ENCODE peak calls at places on chromosome 21, in eight cellular contexts. E, P, H, Q, D, R, X and L are unnamed samples.

GRCh38 chr21:16022121-16022520 is 292.3 kb downstream of the USP25 start:
- DNase-seq in E (no peak), P (no peak), H (no peak), Q (no peak), D (no peak), R (no peak), X (no peak), L (no peak)

GRCh38 chr21:33078907-33079582 is 9.1 kb downstream of the OLIG1 start:
- DNase-seq in E (no peak), P (no peak), H (no peak), Q (peak; percentile 0), D (no peak), R (no peak), X (peak; percentile 74), L (peak; percentile 29)

GRCh38 chr21:40047993-40048730 is 180.9 kb downstream of the PCP4 start:
- DNase-seq in E (no peak), P (no peak), H (no peak), Q (no peak), D (no peak), R (no peak), X (no peak), L (no peak)

GRCh38 chr21:20083336-20083735 is 914.9 kb upstream of the NCAM2 start:
- DNase-seq in E (no peak), P (no peak), H (no peak), Q (no peak), D (no peak), R (no peak), X (no peak), L (no peak)

GRCh38 chr21:44800971-44801467 is 601 bp downstream of the UBE2G2 start:
- DNase-seq in E (peak; percentile 64), P (no peak), H (no peak), Q (no peak), D (no peak), R (no peak), X (peak; percentile 57), L (no peak)

GRCh38 chr21:45319461-45320211 is 31.9 kb upstream of the POFUT2 start:
- DNase-seq in E (no peak), P (no peak), H (no peak), Q (no peak), D (no peak), R (no peak), X (no peak), L (no peak)

GRCh38 chr21:46027855-46028493 is 46.4 kb downstream of the COL6A1 start:
- DNase-seq in E (no peak), P (no peak), H (no peak), Q (no peak), D (no peak), R (no peak), X (no peak), L (no peak)

GRCh38 chr21:39538453-39539042 is 74.2 kb upstream of the B3GALT5 start:
- DNase-seq in E (no peak), P (no peak), H (no peak), Q (no peak), D (no peak), R (no peak), X (no peak), L (no peak)

GRCh38 chr21:25909341-25909740 is 174.6 kb downstream of the GABPA start:
- DNase-seq in E (no peak), P (no peak), H (no peak), Q (no peak), D (no peak), R (no peak), X (no peak), L (no peak)

GRCh38 chr21:24042687-24043086 is 1564.6 kb downstream of the MRPL39 start:
- DNase-seq in E (no peak), P (no peak), H (no peak), Q (no peak), D (no peak), R (no peak), X (no peak), L (no peak)

GRCh38 chr21:45972353-45972715 is 9.2 kb upstream of the COL6A1 start:
- DNase-seq in E (peak; percentile 51), P (no peak), H (peak; percentile 13), Q (no peak), D (no peak), R (peak; percentile 73), X (no peak), L (no peak)

GRCh38 chr21:33360281-33360680 is 35.5 kb downstream of the IFNAR1 start:
- DNase-seq in E (no peak), P (no peak), H (no peak), Q (no peak), D (no peak), R (no peak), X (no peak), L (no peak)

GRCh38 chr21:40120944-40121575 is 253.8 kb downstream of the PCP4 start:
- DNase-seq in E (peak; percentile 40), P (no peak), H (no peak), Q (no peak), D (no peak), R (no peak), X (no peak), L (no peak)

GRCh38 chr21:25752389-25752788 is 17.6 kb downstream of the GABPA start:
- DNase-seq in E (no peak), P (no peak), H (no peak), Q (no peak), D (peak; percentile 75), R (no peak), X (no peak), L (no peak)

GRCh38 chr21:36075171-36075570 is 5.3 kb downstream of the CBR1 start:
- DNase-seq in E (no peak), P (no peak), H (no peak), Q (no peak), D (no peak), R (no peak), X (no peak), L (peak; percentile 57)

GRCh38 chr21:36075953-36076352 is 6.1 kb downstream of the CBR1 start:
- DNase-seq in E (no peak), P (no peak), H (no peak), Q (no peak), D (no peak), R (no peak), X (no peak), L (no peak)

GRCh38 chr21:36070999-36071398 is 1.2 kb downstream of the CBR1 start:
- DNase-seq in E (no peak), P (no peak), H (no peak), Q (no peak), D (no peak), R (no peak), X (no peak), L (no peak)

GRCh38 chr21:36072453-36073167 is 2.8 kb downstream of the CBR1 start:
- DNase-seq in E (no peak), P (no peak), H (no peak), Q (no peak), D (no peak), R (no peak), X (no peak), L (no peak)

DNA sequence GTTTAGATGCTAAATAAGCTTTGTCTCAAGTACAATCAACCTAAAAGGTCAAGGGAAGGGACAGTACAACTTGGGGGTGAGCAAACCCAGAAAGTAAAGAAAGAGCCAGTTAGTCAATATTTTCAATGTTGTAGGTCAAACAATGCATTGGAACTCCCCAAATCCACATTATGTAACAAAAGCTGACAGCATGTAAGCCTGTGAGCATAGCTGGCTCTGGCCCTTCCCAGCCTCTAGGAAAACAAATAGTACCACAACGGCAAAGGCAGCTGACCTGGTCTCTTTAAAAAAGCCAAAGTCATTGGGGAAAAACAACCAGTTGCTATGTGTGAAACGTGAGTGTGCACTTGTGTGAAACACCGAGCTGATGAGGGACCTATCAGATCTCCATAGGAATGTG is 3.4 kb downstream of the CBR1 start:
- DNase-seq in E (no peak), P (peak; percentile 56), H (no peak), Q (no peak), D (no peak), R (no peak), X (no peak), L (peak; percentile 31)
- TF ChIP-seq POLR2AphosphoS5 in E (no peak), P (no peak), H (no peak), Q (no peak), D (no peak), R (no peak), X (no peak), L (peak; percentile 53)

DNA sequence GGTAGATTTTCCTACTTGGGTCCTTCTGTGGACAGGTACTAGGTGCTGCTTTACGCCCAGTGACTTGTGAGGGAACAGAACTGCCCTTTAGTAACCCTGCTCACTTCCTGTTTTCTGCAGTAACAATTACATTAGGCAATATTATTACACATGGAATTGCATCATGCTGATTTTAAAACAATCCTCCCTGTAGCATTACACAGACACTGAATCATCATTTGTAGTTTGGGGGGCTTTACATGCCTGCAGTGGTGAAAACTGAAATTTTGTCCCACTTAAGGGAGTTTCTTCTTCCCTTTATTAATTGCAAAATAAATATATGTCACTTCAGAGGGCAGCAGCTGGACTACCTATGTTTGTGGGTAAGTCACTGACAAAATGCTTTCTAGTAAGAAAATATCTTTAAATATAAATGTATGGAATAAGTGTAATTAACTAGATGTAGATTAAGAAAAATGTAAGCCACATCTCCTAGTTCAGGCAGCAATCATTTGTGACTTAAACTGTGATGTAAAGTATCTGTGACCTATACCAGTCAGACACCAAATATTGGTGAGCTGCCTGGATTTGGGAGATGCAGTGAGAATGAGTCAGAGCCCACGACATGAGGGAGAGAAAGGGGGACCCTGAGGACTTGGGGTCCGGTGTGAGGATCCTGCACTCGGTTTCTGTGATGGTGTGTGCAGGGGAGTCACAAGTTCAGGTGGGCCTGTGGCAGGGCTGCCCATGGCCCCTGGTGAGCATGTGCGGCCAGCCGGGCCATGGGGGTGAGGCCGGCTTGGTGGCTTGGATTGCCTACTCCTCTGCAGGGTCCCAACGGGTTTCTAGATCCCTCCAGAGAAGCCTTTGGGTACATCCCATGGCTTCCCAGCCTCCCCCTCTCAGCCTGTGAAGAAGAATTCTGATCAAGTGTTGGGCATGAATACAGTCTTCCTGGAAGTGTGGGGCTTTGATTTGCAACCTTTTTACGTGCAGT is 19.2 kb upstream of the ABCG1 start:
- DNase-seq in E (no peak), P (no peak), H (peak; percentile 46), Q (no peak), D (peak; percentile 45), R (no peak), X (peak; percentile 31), L (peak; percentile 29)
- TF ChIP-seq POLR2AphosphoS5 in E (no peak), P (peak; percentile 51), H (peak; percentile 35), Q (no peak), D (no peak), R (no peak), X (no peak), L (peak; percentile 81)

GRCh38 chr21:14888202-14888601 is 176.6 kb downstream of the NRIP1 start:
- DNase-seq in E (no peak), P (no peak), H (no peak), Q (no peak), D (no peak), R (no peak), X (no peak), L (no peak)
- TF ChIP-seq POLR2AphosphoS5 in E (no peak), P (no peak), H (no peak), Q (no peak), D (no peak), R (no peak), X (no peak), L (no peak)

DNA sequence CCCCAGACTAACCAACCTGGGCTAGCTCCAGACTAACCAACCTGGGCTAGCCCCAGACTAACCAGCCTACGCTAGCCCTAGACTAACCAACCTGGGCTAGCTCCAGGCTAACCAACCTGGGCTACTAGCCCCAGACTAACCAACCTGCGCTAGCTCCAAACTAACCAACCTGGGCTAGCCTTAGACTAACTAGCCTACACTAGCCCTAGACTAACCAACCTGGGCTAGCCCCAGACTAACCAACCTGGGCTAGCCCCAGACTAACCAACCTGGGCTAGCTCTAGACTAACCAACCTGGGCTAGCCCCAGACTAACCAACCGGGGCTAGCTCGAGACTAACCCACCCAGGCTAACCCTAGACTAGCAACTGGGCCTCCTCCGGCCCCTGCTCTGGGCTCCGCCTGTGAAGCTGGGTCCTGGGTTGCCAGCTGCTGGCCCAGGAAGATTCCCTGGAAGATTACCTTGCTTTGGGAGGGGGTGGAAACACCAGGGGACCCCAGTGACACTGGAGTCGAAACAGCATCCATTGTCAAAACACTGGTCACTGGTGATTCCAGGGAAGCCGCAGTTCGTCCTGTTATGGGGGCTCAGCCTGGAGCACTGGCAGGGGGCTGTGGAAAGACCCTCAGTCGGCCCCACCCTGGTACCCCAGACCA is 1.2 kb downstream of the TFF2 start:
- DNase-seq in E (no peak), P (no peak), H (no peak), Q (no peak), D (no peak), R (no peak), X (no peak), L (no peak)
- TF ChIP-seq POLR2AphosphoS5 in E (no peak), P (no peak), H (no peak), Q (no peak), D (no peak), R (no peak), X (no peak), L (no peak)